ENCODE peak calls at places on chromosomes 16 and 17, in six cellular contexts. T, S, K, L, P and N are unnamed samples. For H3K4me1, the result is how much of the 10 kb centered on the place peaks cover.

GRCh38 chr16:49407873-49408565 is 34.4 kb downstream of the C16orf78 start:
- DNase-seq in T (no peak), S (peak), K (peak), L (peak), P (peak), N (peak)

GRCh38 chr17:63455417-63455816 is 9.3 kb upstream of the CYB561 start:
- DNase-seq in T (no peak), S (no peak), K (no peak), L (peak), P (no peak), N (peak)

GRCh38 chr17:80070375-80071115 is 30.8 kb upstream of the GAA start:
- DNase-seq in T (no peak), S (no peak), K (no peak), L (no peak), P (no peak), N (no peak)

GRCh38 chr17:31388770-31389672 is 2.5 kb upstream of the RAB11FIP4 start:
- DNase-seq in T (no peak), S (peak), K (peak), L (no peak), P (no peak), N (no peak)

GRCh38 chr17:34603974-34604373 is 24.6 kb downstream of the TMEM132E start:
- DNase-seq in T (no peak), S (no peak), K (no peak), L (no peak), P (no peak), N (no peak)

GRCh38 chr16:56933828-56934598 is 2.1 kb downstream of the HERPUD1 start:
- DNase-seq in T (no peak), S (no peak), K (no peak), L (no peak), P (no peak), N (no peak)

GRCh38 chr17:58702708-58703107 is 10.3 kb downstream of the RAD51C start:
- DNase-seq in T (no peak), S (no peak), K (no peak), L (no peak), P (no peak), N (no peak)

GRCh38 chr16:19559242-19559910 is 3.9 kb downstream of the VPS35L start:
- DNase-seq in T (no peak), S (no peak), K (peak), L (no peak), P (peak), N (no peak)

GRCh38 chr16:14296663-14297062 is 225.5 kb downstream of the MRTFB start:
- DNase-seq in T (no peak), S (no peak), K (no peak), L (no peak), P (no peak), N (no peak)

DNA sequence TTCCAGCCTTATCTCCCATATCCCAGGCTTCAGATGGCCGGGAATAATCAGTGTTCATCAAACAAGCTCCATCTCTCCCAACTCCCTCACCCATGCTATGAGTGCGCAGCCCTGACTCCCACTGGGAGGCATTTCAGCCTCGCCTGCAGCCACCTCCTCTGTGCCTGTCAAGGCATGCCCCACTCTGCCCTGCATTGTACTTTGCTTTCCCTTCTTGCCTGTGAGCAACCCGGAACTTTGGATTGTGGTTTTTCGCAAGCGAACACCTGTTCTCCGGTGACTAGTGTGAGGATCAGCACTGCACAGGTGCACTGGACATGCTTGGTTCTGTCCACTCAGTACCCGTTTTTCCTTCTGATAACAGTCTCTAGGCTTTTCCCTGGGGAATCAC is 9.2 kb downstream of the CHST6 start:
- DNase-seq in T (no peak), S (no peak), K (no peak), L (peak), P (no peak), N (peak)
- TF ChIP-seq POLR2A in T (no peak), S (no peak), K (no peak), L (peak), P (no peak), N (no peak)

GRCh38 chr16:4693296-4693955 is at the start of gene NUDT16L1:
- DNase-seq in T (peak), S (peak), K (peak), L (peak), P (peak), N (peak)

GRCh38 chr16:4693956-4694663 is 748 bp downstream of the NUDT16L1 start:
- DNase-seq in T (no peak), S (peak), K (peak), L (peak), P (no peak), N (peak)

GRCh38 chr16:4696172-4696904 is 3.0 kb downstream of the NUDT16L1 start:
- DNase-seq in T (no peak), S (no peak), K (no peak), L (no peak), P (peak), N (peak)

GRCh38 chr16:4695473-4696171 is 2.3 kb downstream of the NUDT16L1 start:
- DNase-seq in T (no peak), S (no peak), K (no peak), L (no peak), P (no peak), N (no peak)

GRCh38 chr16:4694664-4695451 is 1.5 kb downstream of the NUDT16L1 start:
- DNase-seq in T (no peak), S (no peak), K (no peak), L (no peak), P (peak), N (peak)
- H3K4me3 ChIP-seq in T (peak), S (peak), K (peak), L (peak), P (peak), N (peak)

GRCh38 chr17:27535178-27535928 is 79.1 kb downstream of the KSR1 start:
- DNase-seq in T (no peak), S (no peak), K (no peak), L (peak), P (no peak), N (no peak)
- H3K4me1 ChIP-seq in T (under half), S (half or more), K (half or more), L (under half), P (half or more), N (under half)

GRCh38 chr16:10824111-10824893 is 5.7 kb upstream of the TVP23A start:
- DNase-seq in T (no peak), S (peak), K (no peak), L (peak), P (no peak), N (no peak)

GRCh38 chr16:10833271-10833670 is 14.7 kb upstream of the TVP23A start:
- DNase-seq in T (no peak), S (no peak), K (no peak), L (no peak), P (no peak), N (no peak)

GRCh38 chr16:10827691-10828341 is 9.2 kb upstream of the TVP23A start:
- DNase-seq in T (no peak), S (peak), K (no peak), L (peak), P (peak), N (peak)

GRCh38 chr16:10831899-10832886 is 13.6 kb upstream of the TVP23A start:
- DNase-seq in T (no peak), S (peak), K (no peak), L (no peak), P (peak), N (no peak)

DNA sequence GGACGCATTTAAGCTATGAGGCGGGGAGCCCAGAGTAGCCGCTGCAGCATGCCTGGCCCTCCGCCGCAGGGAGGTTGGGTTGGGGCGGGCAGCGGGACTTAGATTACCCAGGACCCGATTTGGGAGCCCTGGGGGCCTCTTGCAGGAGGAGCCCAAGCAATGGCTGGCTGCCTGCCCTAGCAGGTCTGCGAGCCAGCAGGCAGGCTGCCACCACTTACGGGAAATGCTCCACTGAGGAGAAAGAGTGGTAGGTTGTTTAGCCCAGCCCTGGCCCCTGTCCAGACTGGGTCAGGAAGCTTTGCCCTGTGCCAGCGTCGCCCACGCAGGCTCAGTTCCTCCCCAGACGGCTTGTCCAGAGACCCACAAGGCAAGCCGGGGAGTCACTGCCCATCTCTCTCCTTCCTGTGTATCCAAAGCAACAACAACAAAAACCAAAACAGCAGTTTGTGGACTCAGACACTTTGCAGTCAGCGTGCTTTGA is 10.3 kb upstream of the TVP23A start:
- DNase-seq in T (no peak), S (peak), K (no peak), L (peak), P (peak), N (peak)
- TF ChIP-seq POLR2A in T (no peak), S (peak), K (no peak), L (no peak), P (peak), N (no peak)

GRCh38 chr17:32549559-32549958 is 62.8 kb downstream of the CDK5R1 start:
- DNase-seq in T (no peak), S (no peak), K (no peak), L (no peak), P (no peak), N (no peak)

GRCh38 chr17:32551186-32551955 is 64.6 kb downstream of the CDK5R1 start:
- DNase-seq in T (no peak), S (no peak), K (no peak), L (no peak), P (no peak), N (no peak)

GRCh38 chr17:32541640-32542039 is 54.8 kb downstream of the CDK5R1 start:
- DNase-seq in T (no peak), S (no peak), K (no peak), L (no peak), P (no peak), N (no peak)

GRCh38 chr17:32546031-32546444 is 59.2 kb downstream of the CDK5R1 start:
- DNase-seq in T (no peak), S (no peak), K (no peak), L (no peak), P (no peak), N (no peak)
- H3K4me3 ChIP-seq in T (no peak), S (no peak), K (no peak), L (no peak), P (no peak), N (no peak)

GRCh38 chr16:85600905-85601639 is 12.1 kb upstream of the GSE1 start:
- DNase-seq in T (no peak), S (no peak), K (no peak), L (no peak), P (no peak), N (no peak)
- H3K4me1 ChIP-seq in T (under half), S (under half), K (under half), L (under half), P (under half), N (under half)